ENCODE peak calls at places on chromosomes 16 and 17, in nine cellular contexts. K is GM04503; U is H9; B is GM12864; Y is AG10803; F is stimulated activated CD4-positive, alpha-beta T cell treated with anti-CD3 and anti-CD28 coated beads, Interleukin-1b, Interleukin-23, amount 100 ng/mL, for 48 hours; G is RPMI7951; E is activated naive CD8-positive, alpha-beta T cell treated with anti-CD3 and anti-CD28 coated beads, Interleukin-2, amount 50 U/mL, for 24 hours; T is NCI-H1105. R is an unnamed sample.

GRCh38 chr17:3916013-3916696 is at the start of gene P2RX1:
- DNase-seq in K (no peak), U (no peak), B (no peak), Y (no peak), F (peak; percentile 43), G (no peak), E (peak; percentile 65), T (no peak), R (no peak)

GRCh38 chr16:23145186-23145585 is 4.1 kb downstream of the USP31 start:
- DNase-seq in K (no peak), U (peak; percentile 46), B (no peak), Y (no peak), F (no peak), G (peak; percentile 23), E (no peak), T (no peak), R (no peak)

GRCh38 chr17:17706140-17707060 is 25.1 kb downstream of the RAI1 start:
- DNase-seq in K (no peak), U (no peak), B (no peak), Y (peak; percentile 54), F (no peak), G (no peak), E (no peak), T (no peak), R (no peak)

GRCh38 chr16:21208429-21208828 is 2.9 kb downstream of the ZP2 start:
- DNase-seq in K (no peak), U (no peak), B (no peak), Y (no peak), F (no peak), G (no peak), E (no peak), T (no peak), R (no peak)

GRCh38 chr17:63480192-63480784 is 3.4 kb downstream of the ACE start:
- DNase-seq in K (no peak), U (no peak), B (no peak), Y (no peak), F (no peak), G (no peak), E (no peak), T (no peak), R (no peak)

GRCh38 chr17:78375401-78376079 is 2.9 kb upstream of the PGS1 start:
- DNase-seq in K (peak; percentile 85), U (no peak), B (no peak), Y (peak; percentile 94), F (no peak), G (peak; percentile 77), E (no peak), T (no peak), R (no peak)

GRCh38 chr17:27493088-27493487 is 36.8 kb downstream of the KSR1 start:
- DNase-seq in K (no peak), U (no peak), B (no peak), Y (no peak), F (no peak), G (no peak), E (no peak), T (no peak), R (no peak)

GRCh38 chr17:32995416-32995815 is 3.8 kb downstream of the SPACA3 start:
- DNase-seq in K (no peak), U (no peak), B (no peak), Y (no peak), F (no peak), G (no peak), E (no peak), T (no peak), R (no peak)

GRCh38 chr16:30049871-30050270 is 15.7 kb upstream of the ALDOA start:
- DNase-seq in K (no peak), U (no peak), B (no peak), Y (no peak), F (no peak), G (no peak), E (no peak), T (no peak), R (no peak)

GRCh38 chr16:23679274-23679985 is 741 bp downstream of the PLK1 start:
- DNase-seq in K (no peak), U (peak; percentile 41), B (no peak), Y (no peak), F (peak; percentile 23), G (peak; percentile 44), E (peak; percentile 43), T (peak; percentile 26), R (no peak)

GRCh38 chr16:77789085-77789611 is 784 bp downstream of the VAT1L start:
- DNase-seq in K (no peak), U (peak; percentile 39), B (no peak), Y (no peak), F (no peak), G (no peak), E (no peak), T (no peak), R (no peak)

GRCh38 chr16:9134739-9135138 is 43.3 kb downstream of the HAPSTR1 start:
- DNase-seq in K (no peak), U (peak; percentile 79), B (peak; percentile 50), Y (peak; percentile 48), F (peak; percentile 68), G (peak; percentile 56), E (peak; percentile 68), T (peak; percentile 52), R (peak; percentile 75)

R was measured in HAP-1.